ENCODE peak calls at places on chromosome 21, in four cellular contexts. Z is RPMI7951, C is NCI-H2029 treated with DMSO at 0.1 percent for 48 hours, S is H54. O is an unnamed sample.

GRCh38 chr21:27519357-27519756 is 552.5 kb upstream of the ADAMTS5 start:
- DNase-seq in S (peak; percentile 6), C (no peak), Z (peak; percentile 61), O (peak; percentile 52)

GRCh38 chr21:45887788-45888187 is 93.8 kb upstream of the COL6A1 start:
- DNase-seq in C (no peak), S (no peak), Z (no peak), O (no peak)

GRCh38 chr21:24050233-24050632 is 1557.0 kb downstream of the MRPL39 start:
- DNase-seq in Z (no peak), S (no peak), C (no peak), O (no peak)

GRCh38 chr21:38486221-38486620 is 12.1 kb downstream of the ERG start:
- DNase-seq in C (peak; percentile 63), Z (peak; percentile 14), S (no peak), O (no peak)

GRCh38 chr21:36681117-36681631 is 17.7 kb upstream of the SIM2 start:
- DNase-seq in C (no peak), S (no peak), Z (no peak), O (no peak)

GRCh38 chr21:45266518-45267389 is 20.9 kb downstream of the POFUT2 start:
- DNase-seq in C (no peak), Z (no peak), S (no peak), O (no peak)

GRCh38 chr21:27196651-27197050 is 229.8 kb upstream of the ADAMTS5 start:
- DNase-seq in S (no peak), Z (no peak), C (no peak), O (no peak)

GRCh38 chr21:35457097-35457496 is 408.0 kb upstream of the RUNX1 start:
- DNase-seq in S (no peak), C (no peak), Z (no peak), O (no peak)

GRCh38 chr21:37337179-37337578 is 29.4 kb upstream of the DYRK1A start:
- DNase-seq in Z (no peak), S (no peak), C (no peak), O (no peak)

GRCh38 chr21:41745971-41746743 is 20.7 kb downstream of the RIPK4 start:
- DNase-seq in S (no peak), C (no peak), Z (no peak), O (no peak)

GRCh38 chr21:32705139-32705538 is 22.7 kb downstream of the SYNJ1 start:
- DNase-seq in C (no peak), S (no peak), Z (no peak), O (peak; percentile 5)

GRCh38 chr21:41751621-41752020 is 15.2 kb downstream of the RIPK4 start:
- DNase-seq in C (no peak), Z (no peak), S (no peak), O (no peak)

GRCh38 chr21:45590726-45591618 is 48.7 kb upstream of the SLC19A1 start:
- DNase-seq in C (no peak), S (no peak), Z (peak; percentile 35), O (no peak)

GRCh38 chr21:28601708-28602107 is 391.0 kb downstream of the LTN1 start:
- DNase-seq in C (no peak), Z (no peak), S (no peak), O (no peak)

GRCh38 chr21:33067457-33067856 is 2.5 kb upstream of the OLIG1 start:
- DNase-seq in C (no peak), S (no peak), Z (no peak), O (no peak)

O was measured in HTR-8/SVneo.